ENCODE peak calls at places on chromosomes 2 and 18, in ten cellular contexts. One of them, this sample, is unnamed.
A peak's percentile ranks its signal among the peaks of the same experiment; 100 is the strongest.

GRCh38 chr2:25955869-25956535 is 26.3 kb downstream of the KIF3C start:
- DNase-seq in endothelial cell: no peak
- DNase-seq in left ventricle myocardium superior: no peak
- DNase-seq in NCI-H1092: no peak
- DNase-seq in hypothalamus: no peak
- DNase-seq in T-helper 2 cell: peak; percentile 15
- DNase-seq in stimulated activated CD8-positive, alpha-beta memory T cell treated with anti-CD3 and anti-CD28 coated beads, Interleukin-7, amount 100 ng/mL, for 1 hour: no peak
- DNase-seq in HS-5: no peak
- DNase-seq in activated effector memory CD4-positive, alpha-beta T cell treated with anti-CD3 and anti-CD28 coated beads, Interleukin-2, amount 50 U/mL, for 16 hours: no peak
- DNase-seq in EL: no peak
- DNase-seq in this sample: no peak

GRCh38 chr2:7403092-7403775 is 486.0 kb downstream of the RNF144A start:
- DNase-seq in endothelial cell: no peak
- DNase-seq in left ventricle myocardium superior: no peak
- DNase-seq in NCI-H1092: no peak
- DNase-seq in hypothalamus: no peak
- DNase-seq in T-helper 2 cell: peak; percentile 56
- DNase-seq in stimulated activated CD8-positive, alpha-beta memory T cell treated with anti-CD3 and anti-CD28 coated beads, Interleukin-7, amount 100 ng/mL, for 1 hour: no peak
- DNase-seq in HS-5: no peak
- DNase-seq in activated effector memory CD4-positive, alpha-beta T cell treated with anti-CD3 and anti-CD28 coated beads, Interleukin-2, amount 50 U/mL, for 16 hours: no peak
- DNase-seq in EL: no peak
- DNase-seq in this sample: no peak

GRCh38 chr2:133486706-133487305 is 81.5 kb downstream of the NCKAP5 start:
- DNase-seq in endothelial cell: no peak
- DNase-seq in left ventricle myocardium superior: no peak
- DNase-seq in NCI-H1092: no peak
- DNase-seq in hypothalamus: peak; percentile 25
- DNase-seq in T-helper 2 cell: no peak
- DNase-seq in stimulated activated CD8-positive, alpha-beta memory T cell treated with anti-CD3 and anti-CD28 coated beads, Interleukin-7, amount 100 ng/mL, for 1 hour: no peak
- DNase-seq in HS-5: no peak
- DNase-seq in activated effector memory CD4-positive, alpha-beta T cell treated with anti-CD3 and anti-CD28 coated beads, Interleukin-2, amount 50 U/mL, for 16 hours: no peak
- DNase-seq in EL: no peak
- DNase-seq in this sample: no peak

GRCh38 chr2:182426082-182426914 is 538 bp downstream of the PDE1A start:
- DNase-seq in endothelial cell: no peak
- DNase-seq in left ventricle myocardium superior: peak; percentile 22
- DNase-seq in NCI-H1092: no peak
- DNase-seq in hypothalamus: no peak
- DNase-seq in T-helper 2 cell: no peak
- DNase-seq in stimulated activated CD8-positive, alpha-beta memory T cell treated with anti-CD3 and anti-CD28 coated beads, Interleukin-7, amount 100 ng/mL, for 1 hour: no peak
- DNase-seq in HS-5: no peak
- DNase-seq in activated effector memory CD4-positive, alpha-beta T cell treated with anti-CD3 and anti-CD28 coated beads, Interleukin-2, amount 50 U/mL, for 16 hours: no peak
- DNase-seq in EL: no peak
- DNase-seq in this sample: no peak

GRCh38 chr2:1791670-1792069 is 47.4 kb upstream of the PXDN start:
- DNase-seq in endothelial cell: no peak
- DNase-seq in left ventricle myocardium superior: no peak
- DNase-seq in NCI-H1092: no peak
- DNase-seq in hypothalamus: no peak
- DNase-seq in T-helper 2 cell: no peak
- DNase-seq in stimulated activated CD8-positive, alpha-beta memory T cell treated with anti-CD3 and anti-CD28 coated beads, Interleukin-7, amount 100 ng/mL, for 1 hour: no peak
- DNase-seq in HS-5: no peak
- DNase-seq in activated effector memory CD4-positive, alpha-beta T cell treated with anti-CD3 and anti-CD28 coated beads, Interleukin-2, amount 50 U/mL, for 16 hours: no peak
- DNase-seq in EL: no peak
- DNase-seq in this sample: no peak

GRCh38 chr2:36338124-36338826 is 17.3 kb upstream of the CRIM1 start:
- DNase-seq in endothelial cell: no peak
- DNase-seq in left ventricle myocardium superior: no peak
- DNase-seq in NCI-H1092: no peak
- DNase-seq in hypothalamus: no peak
- DNase-seq in T-helper 2 cell: no peak
- DNase-seq in stimulated activated CD8-positive, alpha-beta memory T cell treated with anti-CD3 and anti-CD28 coated beads, Interleukin-7, amount 100 ng/mL, for 1 hour: no peak
- DNase-seq in HS-5: no peak
- DNase-seq in activated effector memory CD4-positive, alpha-beta T cell treated with anti-CD3 and anti-CD28 coated beads, Interleukin-2, amount 50 U/mL, for 16 hours: no peak
- DNase-seq in EL: no peak
- DNase-seq in this sample: no peak

GRCh38 chr18:46536215-46536874 is 120.7 kb downstream of the LOXHD1 start:
- DNase-seq in endothelial cell: no peak
- DNase-seq in left ventricle myocardium superior: no peak
- DNase-seq in NCI-H1092: no peak
- DNase-seq in hypothalamus: no peak
- DNase-seq in T-helper 2 cell: no peak
- DNase-seq in stimulated activated CD8-positive, alpha-beta memory T cell treated with anti-CD3 and anti-CD28 coated beads, Interleukin-7, amount 100 ng/mL, for 1 hour: no peak
- DNase-seq in HS-5: no peak
- DNase-seq in activated effector memory CD4-positive, alpha-beta T cell treated with anti-CD3 and anti-CD28 coated beads, Interleukin-2, amount 50 U/mL, for 16 hours: no peak
- DNase-seq in EL: peak; percentile 35
- DNase-seq in this sample: no peak

GRCh38 chr2:53826587-53827397 is 33.0 kb downstream of the GPR75 start:
- DNase-seq in endothelial cell: no peak
- DNase-seq in left ventricle myocardium superior: no peak
- DNase-seq in NCI-H1092: no peak
- DNase-seq in hypothalamus: no peak
- DNase-seq in T-helper 2 cell: no peak
- DNase-seq in stimulated activated CD8-positive, alpha-beta memory T cell treated with anti-CD3 and anti-CD28 coated beads, Interleukin-7, amount 100 ng/mL, for 1 hour: no peak
- DNase-seq in HS-5: no peak
- DNase-seq in activated effector memory CD4-positive, alpha-beta T cell treated with anti-CD3 and anti-CD28 coated beads, Interleukin-2, amount 50 U/mL, for 16 hours: no peak
- DNase-seq in EL: no peak
- DNase-seq in this sample: no peak

GRCh38 chr2:176503760-176504159 is 234.5 kb downstream of the MTX2 start:
- DNase-seq in endothelial cell: no peak
- DNase-seq in left ventricle myocardium superior: no peak
- DNase-seq in NCI-H1092: no peak
- DNase-seq in hypothalamus: no peak
- DNase-seq in T-helper 2 cell: no peak
- DNase-seq in stimulated activated CD8-positive, alpha-beta memory T cell treated with anti-CD3 and anti-CD28 coated beads, Interleukin-7, amount 100 ng/mL, for 1 hour: no peak
- DNase-seq in HS-5: no peak
- DNase-seq in activated effector memory CD4-positive, alpha-beta T cell treated with anti-CD3 and anti-CD28 coated beads, Interleukin-2, amount 50 U/mL, for 16 hours: no peak
- DNase-seq in EL: no peak
- DNase-seq in this sample: no peak

GRCh38 chr2:221097568-221097915 is 474.6 kb downstream of the EPHA4 start:
- DNase-seq in endothelial cell: no peak
- DNase-seq in left ventricle myocardium superior: no peak
- DNase-seq in NCI-H1092: no peak
- DNase-seq in hypothalamus: no peak
- DNase-seq in T-helper 2 cell: no peak
- DNase-seq in stimulated activated CD8-positive, alpha-beta memory T cell treated with anti-CD3 and anti-CD28 coated beads, Interleukin-7, amount 100 ng/mL, for 1 hour: no peak
- DNase-seq in HS-5: peak; percentile 73
- DNase-seq in activated effector memory CD4-positive, alpha-beta T cell treated with anti-CD3 and anti-CD28 coated beads, Interleukin-2, amount 50 U/mL, for 16 hours: no peak
- DNase-seq in EL: peak; percentile 86
- DNase-seq in this sample: peak; percentile 68

GRCh38 chr2:63537306-63537705 is 51.0 kb downstream of the WDPCP start:
- DNase-seq in endothelial cell: no peak
- DNase-seq in left ventricle myocardium superior: no peak
- DNase-seq in NCI-H1092: no peak
- DNase-seq in hypothalamus: no peak
- DNase-seq in T-helper 2 cell: no peak
- DNase-seq in stimulated activated CD8-positive, alpha-beta memory T cell treated with anti-CD3 and anti-CD28 coated beads, Interleukin-7, amount 100 ng/mL, for 1 hour: no peak
- DNase-seq in HS-5: peak; percentile 23
- DNase-seq in activated effector memory CD4-positive, alpha-beta T cell treated with anti-CD3 and anti-CD28 coated beads, Interleukin-2, amount 50 U/mL, for 16 hours: no peak
- DNase-seq in EL: peak; percentile 43
- DNase-seq in this sample: no peak

GRCh38 chr2:211611061-211611518 is 927.5 kb downstream of the ERBB4 start:
- DNase-seq in endothelial cell: no peak
- DNase-seq in left ventricle myocardium superior: no peak
- DNase-seq in NCI-H1092: no peak
- DNase-seq in hypothalamus: no peak
- DNase-seq in T-helper 2 cell: peak; percentile 72
- DNase-seq in stimulated activated CD8-positive, alpha-beta memory T cell treated with anti-CD3 and anti-CD28 coated beads, Interleukin-7, amount 100 ng/mL, for 1 hour: no peak
- DNase-seq in HS-5: no peak
- DNase-seq in activated effector memory CD4-positive, alpha-beta T cell treated with anti-CD3 and anti-CD28 coated beads, Interleukin-2, amount 50 U/mL, for 16 hours: no peak
- DNase-seq in EL: peak; percentile 2
- DNase-seq in this sample: no peak

GRCh38 chr2:118989481-118989880 is 47.5 kb downstream of the MARCO start:
- DNase-seq in endothelial cell: no peak
- DNase-seq in left ventricle myocardium superior: no peak
- DNase-seq in NCI-H1092: no peak
- DNase-seq in hypothalamus: no peak
- DNase-seq in T-helper 2 cell: no peak
- DNase-seq in stimulated activated CD8-positive, alpha-beta memory T cell treated with anti-CD3 and anti-CD28 coated beads, Interleukin-7, amount 100 ng/mL, for 1 hour: no peak
- DNase-seq in HS-5: no peak
- DNase-seq in activated effector memory CD4-positive, alpha-beta T cell treated with anti-CD3 and anti-CD28 coated beads, Interleukin-2, amount 50 U/mL, for 16 hours: no peak
- DNase-seq in EL: no peak
- DNase-seq in this sample: no peak

GRCh38 chr18:21739604-21740473 is 753 bp upstream of the MIB1 start:
- DNase-seq in endothelial cell: no peak
- DNase-seq in left ventricle myocardium superior: peak; percentile 36
- DNase-seq in NCI-H1092: no peak
- DNase-seq in hypothalamus: no peak
- DNase-seq in T-helper 2 cell: no peak
- DNase-seq in stimulated activated CD8-positive, alpha-beta memory T cell treated with anti-CD3 and anti-CD28 coated beads, Interleukin-7, amount 100 ng/mL, for 1 hour: no peak
- DNase-seq in HS-5: no peak
- DNase-seq in activated effector memory CD4-positive, alpha-beta T cell treated with anti-CD3 and anti-CD28 coated beads, Interleukin-2, amount 50 U/mL, for 16 hours: no peak
- DNase-seq in EL: no peak
- DNase-seq in this sample: no peak

GRCh38 chr2:33181466-33181865 is 234.7 kb downstream of the LTBP1 start:
- DNase-seq in endothelial cell: no peak
- DNase-seq in left ventricle myocardium superior: no peak
- DNase-seq in NCI-H1092: no peak
- DNase-seq in hypothalamus: no peak
- DNase-seq in T-helper 2 cell: no peak
- DNase-seq in stimulated activated CD8-positive, alpha-beta memory T cell treated with anti-CD3 and anti-CD28 coated beads, Interleukin-7, amount 100 ng/mL, for 1 hour: no peak
- DNase-seq in HS-5: no peak
- DNase-seq in activated effector memory CD4-positive, alpha-beta T cell treated with anti-CD3 and anti-CD28 coated beads, Interleukin-2, amount 50 U/mL, for 16 hours: no peak
- DNase-seq in EL: no peak
- DNase-seq in this sample: no peak

GRCh38 chr2:226215902-226216503 is 583.6 kb downstream of the IRS1 start:
- DNase-seq in endothelial cell: peak; percentile 83
- DNase-seq in left ventricle myocardium superior: peak; percentile 27
- DNase-seq in NCI-H1092: peak; percentile 24
- DNase-seq in hypothalamus: peak; percentile 49
- DNase-seq in T-helper 2 cell: peak; percentile 49
- DNase-seq in stimulated activated CD8-positive, alpha-beta memory T cell treated with anti-CD3 and anti-CD28 coated beads, Interleukin-7, amount 100 ng/mL, for 1 hour: peak; percentile 2
- DNase-seq in HS-5: no peak
- DNase-seq in activated effector memory CD4-positive, alpha-beta T cell treated with anti-CD3 and anti-CD28 coated beads, Interleukin-2, amount 50 U/mL, for 16 hours: peak; percentile 77
- DNase-seq in EL: peak; percentile 72
- DNase-seq in this sample: no peak

GRCh38 chr2:141379965-141380624 is 750.7 kb downstream of the LRP1B start:
- DNase-seq in endothelial cell: no peak
- DNase-seq in left ventricle myocardium superior: no peak
- DNase-seq in NCI-H1092: no peak
- DNase-seq in hypothalamus: no peak
- DNase-seq in T-helper 2 cell: no peak
- DNase-seq in stimulated activated CD8-positive, alpha-beta memory T cell treated with anti-CD3 and anti-CD28 coated beads, Interleukin-7, amount 100 ng/mL, for 1 hour: no peak
- DNase-seq in HS-5: no peak
- DNase-seq in activated effector memory CD4-positive, alpha-beta T cell treated with anti-CD3 and anti-CD28 coated beads, Interleukin-2, amount 50 U/mL, for 16 hours: no peak
- DNase-seq in EL: no peak
- DNase-seq in this sample: no peak

GRCh38 chr18:10182009-10182624 is 268.3 kb downstream of the VAPA start:
- DNase-seq in endothelial cell: no peak
- DNase-seq in left ventricle myocardium superior: no peak
- DNase-seq in NCI-H1092: no peak
- DNase-seq in hypothalamus: no peak
- DNase-seq in T-helper 2 cell: no peak
- DNase-seq in stimulated activated CD8-positive, alpha-beta memory T cell treated with anti-CD3 and anti-CD28 coated beads, Interleukin-7, amount 100 ng/mL, for 1 hour: no peak
- DNase-seq in HS-5: no peak
- DNase-seq in activated effector memory CD4-positive, alpha-beta T cell treated with anti-CD3 and anti-CD28 coated beads, Interleukin-2, amount 50 U/mL, for 16 hours: no peak
- DNase-seq in EL: no peak
- DNase-seq in this sample: no peak

GRCh38 chr2:79770926-79771325 is 258.1 kb downstream of the CTNNA2 start:
- DNase-seq in endothelial cell: no peak
- DNase-seq in left ventricle myocardium superior: no peak
- DNase-seq in NCI-H1092: no peak
- DNase-seq in hypothalamus: no peak
- DNase-seq in T-helper 2 cell: no peak
- DNase-seq in stimulated activated CD8-positive, alpha-beta memory T cell treated with anti-CD3 and anti-CD28 coated beads, Interleukin-7, amount 100 ng/mL, for 1 hour: no peak
- DNase-seq in HS-5: no peak
- DNase-seq in activated effector memory CD4-positive, alpha-beta T cell treated with anti-CD3 and anti-CD28 coated beads, Interleukin-2, amount 50 U/mL, for 16 hours: no peak
- DNase-seq in EL: no peak
- DNase-seq in this sample: no peak

GRCh38 chr2:34719195-34719594 is 1120.1 kb upstream of the FAM98A start:
- DNase-seq in endothelial cell: no peak
- DNase-seq in left ventricle myocardium superior: no peak
- DNase-seq in NCI-H1092: no peak
- DNase-seq in hypothalamus: no peak
- DNase-seq in T-helper 2 cell: no peak
- DNase-seq in stimulated activated CD8-positive, alpha-beta memory T cell treated with anti-CD3 and anti-CD28 coated beads, Interleukin-7, amount 100 ng/mL, for 1 hour: no peak
- DNase-seq in HS-5: no peak
- DNase-seq in activated effector memory CD4-positive, alpha-beta T cell treated with anti-CD3 and anti-CD28 coated beads, Interleukin-2, amount 50 U/mL, for 16 hours: no peak
- DNase-seq in EL: no peak
- DNase-seq in this sample: no peak

GRCh38 chr2:136225950-136226835 is 108.2 kb upstream of the CXCR4 start:
- DNase-seq in endothelial cell: no peak
- DNase-seq in left ventricle myocardium superior: no peak
- DNase-seq in NCI-H1092: no peak
- DNase-seq in hypothalamus: no peak
- DNase-seq in T-helper 2 cell: peak; percentile 52
- DNase-seq in stimulated activated CD8-positive, alpha-beta memory T cell treated with anti-CD3 and anti-CD28 coated beads, Interleukin-7, amount 100 ng/mL, for 1 hour: peak; percentile 30
- DNase-seq in HS-5: no peak
- DNase-seq in activated effector memory CD4-positive, alpha-beta T cell treated with anti-CD3 and anti-CD28 coated beads, Interleukin-2, amount 50 U/mL, for 16 hours: no peak
- DNase-seq in EL: no peak
- DNase-seq in this sample: no peak

GRCh38 chr2:119734051-119734450 is 25.7 kb upstream of the PTPN4 start:
- DNase-seq in endothelial cell: no peak
- DNase-seq in left ventricle myocardium superior: no peak
- DNase-seq in NCI-H1092: no peak
- DNase-seq in hypothalamus: no peak
- DNase-seq in T-helper 2 cell: no peak
- DNase-seq in stimulated activated CD8-positive, alpha-beta memory T cell treated with anti-CD3 and anti-CD28 coated beads, Interleukin-7, amount 100 ng/mL, for 1 hour: no peak
- DNase-seq in HS-5: no peak
- DNase-seq in activated effector memory CD4-positive, alpha-beta T cell treated with anti-CD3 and anti-CD28 coated beads, Interleukin-2, amount 50 U/mL, for 16 hours: no peak
- DNase-seq in EL: no peak
- DNase-seq in this sample: no peak

GRCh38 chr2:118672571-118673158 is 174.8 kb downstream of the EN1 start:
- DNase-seq in endothelial cell: no peak
- DNase-seq in left ventricle myocardium superior: no peak
- DNase-seq in NCI-H1092: no peak
- DNase-seq in hypothalamus: no peak
- DNase-seq in T-helper 2 cell: no peak
- DNase-seq in stimulated activated CD8-positive, alpha-beta memory T cell treated with anti-CD3 and anti-CD28 coated beads, Interleukin-7, amount 100 ng/mL, for 1 hour: no peak
- DNase-seq in HS-5: no peak
- DNase-seq in activated effector memory CD4-positive, alpha-beta T cell treated with anti-CD3 and anti-CD28 coated beads, Interleukin-2, amount 50 U/mL, for 16 hours: no peak
- DNase-seq in EL: peak; percentile 29
- DNase-seq in this sample: no peak

GRCh38 chr2:229679393-229680125 is 34.8 kb downstream of the DNER start:
- DNase-seq in endothelial cell: no peak
- DNase-seq in left ventricle myocardium superior: no peak
- DNase-seq in NCI-H1092: no peak
- DNase-seq in hypothalamus: no peak
- DNase-seq in T-helper 2 cell: no peak
- DNase-seq in stimulated activated CD8-positive, alpha-beta memory T cell treated with anti-CD3 and anti-CD28 coated beads, Interleukin-7, amount 100 ng/mL, for 1 hour: no peak
- DNase-seq in HS-5: peak; percentile 13
- DNase-seq in activated effector memory CD4-positive, alpha-beta T cell treated with anti-CD3 and anti-CD28 coated beads, Interleukin-2, amount 50 U/mL, for 16 hours: no peak
- DNase-seq in EL: peak; percentile 6
- DNase-seq in this sample: no peak

GRCh38 chr2:76980067-76980466 is 542.1 kb downstream of the LRRTM4 start:
- DNase-seq in endothelial cell: no peak
- DNase-seq in left ventricle myocardium superior: no peak
- DNase-seq in NCI-H1092: no peak
- DNase-seq in hypothalamus: no peak
- DNase-seq in T-helper 2 cell: no peak
- DNase-seq in stimulated activated CD8-positive, alpha-beta memory T cell treated with anti-CD3 and anti-CD28 coated beads, Interleukin-7, amount 100 ng/mL, for 1 hour: no peak
- DNase-seq in HS-5: no peak
- DNase-seq in activated effector memory CD4-positive, alpha-beta T cell treated with anti-CD3 and anti-CD28 coated beads, Interleukin-2, amount 50 U/mL, for 16 hours: no peak
- DNase-seq in EL: no peak
- DNase-seq in this sample: no peak

GRCh38 chr2:108287169-108287568 is 1.5 kb upstream of the SULT1C2 start:
- DNase-seq in endothelial cell: no peak
- DNase-seq in left ventricle myocardium superior: no peak
- DNase-seq in NCI-H1092: no peak
- DNase-seq in hypothalamus: no peak
- DNase-seq in T-helper 2 cell: no peak
- DNase-seq in stimulated activated CD8-positive, alpha-beta memory T cell treated with anti-CD3 and anti-CD28 coated beads, Interleukin-7, amount 100 ng/mL, for 1 hour: no peak
- DNase-seq in HS-5: no peak
- DNase-seq in activated effector memory CD4-positive, alpha-beta T cell treated with anti-CD3 and anti-CD28 coated beads, Interleukin-2, amount 50 U/mL, for 16 hours: no peak
- DNase-seq in EL: no peak
- DNase-seq in this sample: no peak